ENCODE peak calls at places on chromosomes 7 and 10, in eight cellular contexts. One of them, this sample, is unnamed.
A peak's percentile ranks its signal among the peaks of the same experiment; 100 is the strongest.

GRCh38 chr7:38311329-38311937 is 38.0 kb upstream of the TARP start:
- DNase-seq in A549: peak; percentile 54
- DNase-seq in left ventricle myocardium inferior: peak; percentile 36
- DNase-seq in sigmoid colon: no peak
- DNase-seq in tibial nerve: no peak
- DNase-seq in fibroblast of villous mesenchyme: no peak
- DNase-seq in brain microvascular endothelial cell: no peak
- DNase-seq in CD4-positive, alpha-beta memory T cell: no peak
- DNase-seq in this sample: no peak

GRCh38 chr10:30587522-30588031 is 42.0 kb downstream of the LYZL2 start:
- DNase-seq in sigmoid colon: peak; percentile 69
- DNase-seq in tibial nerve: peak; percentile 14
- DNase-seq in A549: no peak
- DNase-seq in CD4-positive, alpha-beta memory T cell: no peak
- DNase-seq in left ventricle myocardium inferior: peak; percentile 31
- DNase-seq in brain microvascular endothelial cell: no peak
- DNase-seq in fibroblast of villous mesenchyme: no peak
- DNase-seq in this sample: no peak

GRCh38 chr10:29064665-29065064 is 224.2 kb upstream of the LYZL1 start:
- DNase-seq in brain microvascular endothelial cell: no peak
- DNase-seq in A549: no peak
- DNase-seq in CD4-positive, alpha-beta memory T cell: no peak
- DNase-seq in left ventricle myocardium inferior: no peak
- DNase-seq in sigmoid colon: no peak
- DNase-seq in fibroblast of villous mesenchyme: peak; percentile 6
- DNase-seq in tibial nerve: no peak
- DNase-seq in this sample: no peak

GRCh38 chr10:131080571-131080970 is 230.9 kb downstream of the TCERG1L start:
- DNase-seq in A549: no peak
- DNase-seq in brain microvascular endothelial cell: no peak
- DNase-seq in CD4-positive, alpha-beta memory T cell: no peak
- DNase-seq in sigmoid colon: no peak
- DNase-seq in fibroblast of villous mesenchyme: no peak
- DNase-seq in tibial nerve: no peak
- DNase-seq in left ventricle myocardium inferior: no peak
- DNase-seq in this sample: no peak

GRCh38 chr10:16913266-16913665 is 96.0 kb upstream of the RSU1 start:
- DNase-seq in tibial nerve: no peak
- DNase-seq in sigmoid colon: no peak
- DNase-seq in A549: no peak
- DNase-seq in left ventricle myocardium inferior: no peak
- DNase-seq in brain microvascular endothelial cell: no peak
- DNase-seq in CD4-positive, alpha-beta memory T cell: no peak
- DNase-seq in fibroblast of villous mesenchyme: no peak
- DNase-seq in this sample: no peak

GRCh38 chr10:103333934-103334520 is 16.9 kb downstream of the PCGF6 start:
- DNase-seq in tibial nerve: no peak
- DNase-seq in A549: peak; percentile 34
- DNase-seq in brain microvascular endothelial cell: no peak
- DNase-seq in left ventricle myocardium inferior: no peak
- DNase-seq in sigmoid colon: no peak
- DNase-seq in fibroblast of villous mesenchyme: peak; percentile 30
- DNase-seq in CD4-positive, alpha-beta memory T cell: no peak
- DNase-seq in this sample: no peak

GRCh38 chr7:87926581-87927461 is 7.2 kb upstream of the ADAM22 start:
- DNase-seq in left ventricle myocardium inferior: no peak
- DNase-seq in CD4-positive, alpha-beta memory T cell: no peak
- DNase-seq in A549: no peak
- DNase-seq in sigmoid colon: no peak
- DNase-seq in fibroblast of villous mesenchyme: peak; percentile 38
- DNase-seq in brain microvascular endothelial cell: peak; percentile 74
- DNase-seq in tibial nerve: no peak
- DNase-seq in this sample: no peak

GRCh38 chr7:36692444-36692843 is 31.9 kb downstream of the AOAH start:
- DNase-seq in left ventricle myocardium inferior: no peak
- DNase-seq in sigmoid colon: no peak
- DNase-seq in brain microvascular endothelial cell: no peak
- DNase-seq in tibial nerve: no peak
- DNase-seq in fibroblast of villous mesenchyme: no peak
- DNase-seq in A549: no peak
- DNase-seq in CD4-positive, alpha-beta memory T cell: no peak
- DNase-seq in this sample: no peak

GRCh38 chr10:93752761-93753160 is 5.0 kb upstream of the LGI1 start:
- DNase-seq in A549: peak; percentile 45
- DNase-seq in tibial nerve: no peak
- DNase-seq in CD4-positive, alpha-beta memory T cell: no peak
- DNase-seq in sigmoid colon: no peak
- DNase-seq in brain microvascular endothelial cell: peak; percentile 66
- DNase-seq in left ventricle myocardium inferior: no peak
- DNase-seq in fibroblast of villous mesenchyme: peak; percentile 58
- DNase-seq in this sample: no peak

GRCh38 chr10:92714872-92715271 is 25.1 kb downstream of the HHEX start:
- DNase-seq in left ventricle myocardium inferior: no peak
- DNase-seq in CD4-positive, alpha-beta memory T cell: no peak
- DNase-seq in tibial nerve: no peak
- DNase-seq in A549: no peak
- DNase-seq in fibroblast of villous mesenchyme: no peak
- DNase-seq in sigmoid colon: no peak
- DNase-seq in brain microvascular endothelial cell: no peak
- DNase-seq in this sample: no peak

GRCh38 chr7:16026253-16027020 is 340.0 kb upstream of the MEOX2 start:
- DNase-seq in left ventricle myocardium inferior: peak; percentile 31
- DNase-seq in fibroblast of villous mesenchyme: peak; percentile 5
- DNase-seq in A549: no peak
- DNase-seq in CD4-positive, alpha-beta memory T cell: no peak
- DNase-seq in sigmoid colon: peak; percentile 70
- DNase-seq in tibial nerve: peak; percentile 22
- DNase-seq in brain microvascular endothelial cell: peak; percentile 64
- DNase-seq in this sample: no peak

GRCh38 chr7:20408467-20408826 is 77.7 kb downstream of the ITGB8 start:
- DNase-seq in fibroblast of villous mesenchyme: peak; percentile 42
- DNase-seq in sigmoid colon: no peak
- DNase-seq in tibial nerve: no peak
- DNase-seq in left ventricle myocardium inferior: peak; percentile 22
- DNase-seq in brain microvascular endothelial cell: no peak
- DNase-seq in A549: no peak
- DNase-seq in CD4-positive, alpha-beta memory T cell: no peak
- DNase-seq in this sample: no peak

GRCh38 chr10:118971187-118971586 is 58.3 kb upstream of the NANOS1 start:
- DNase-seq in fibroblast of villous mesenchyme: peak; percentile 23
- DNase-seq in sigmoid colon: no peak
- DNase-seq in tibial nerve: no peak
- DNase-seq in left ventricle myocardium inferior: no peak
- DNase-seq in A549: no peak
- DNase-seq in brain microvascular endothelial cell: no peak
- DNase-seq in CD4-positive, alpha-beta memory T cell: no peak
- DNase-seq in this sample: no peak

DNA sequence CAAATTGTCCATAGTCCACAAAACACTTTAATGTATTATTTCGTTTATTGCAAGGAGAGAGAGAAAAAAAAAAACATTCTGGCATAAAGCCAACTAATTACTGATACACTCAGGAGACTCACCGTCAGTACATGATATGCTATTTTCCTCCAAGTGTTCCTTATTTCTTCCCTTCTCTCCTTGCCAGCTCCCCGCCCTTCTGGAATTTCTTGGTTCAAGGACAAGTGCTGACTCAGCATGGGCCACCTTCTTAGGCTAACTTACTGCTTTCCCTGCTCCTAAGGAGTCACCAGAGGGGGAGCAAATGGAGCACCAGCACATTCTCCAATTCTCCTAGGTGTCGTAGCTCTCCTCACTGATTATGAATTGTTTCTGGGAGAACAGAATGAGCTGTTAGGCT is 133.8 kb upstream of the HDAC9 start:
- DNase-seq in A549: no peak
- DNase-seq in fibroblast of villous mesenchyme: no peak
- DNase-seq in tibial nerve: peak; percentile 52
- DNase-seq in left ventricle myocardium inferior: no peak
- DNase-seq in brain microvascular endothelial cell: no peak
- DNase-seq in sigmoid colon: no peak
- DNase-seq in CD4-positive, alpha-beta memory T cell: no peak
- DNase-seq in this sample: peak; percentile 30
- H3K4me3 ChIP-seq in A549: no peak overlapping the region
- H3K4me3 ChIP-seq in fibroblast of villous mesenchyme: no peak overlapping the region
- H3K4me3 ChIP-seq in tibial nerve: no peak overlapping the region
- H3K4me3 ChIP-seq in left ventricle myocardium inferior: no peak overlapping the region
- H3K4me3 ChIP-seq in brain microvascular endothelial cell: no peak overlapping the region
- H3K4me3 ChIP-seq in sigmoid colon: no peak overlapping the region
- H3K4me3 ChIP-seq in CD4-positive, alpha-beta memory T cell: no peak overlapping the region
- H3K4me3 ChIP-seq in this sample: no peak overlapping the region

DNA sequence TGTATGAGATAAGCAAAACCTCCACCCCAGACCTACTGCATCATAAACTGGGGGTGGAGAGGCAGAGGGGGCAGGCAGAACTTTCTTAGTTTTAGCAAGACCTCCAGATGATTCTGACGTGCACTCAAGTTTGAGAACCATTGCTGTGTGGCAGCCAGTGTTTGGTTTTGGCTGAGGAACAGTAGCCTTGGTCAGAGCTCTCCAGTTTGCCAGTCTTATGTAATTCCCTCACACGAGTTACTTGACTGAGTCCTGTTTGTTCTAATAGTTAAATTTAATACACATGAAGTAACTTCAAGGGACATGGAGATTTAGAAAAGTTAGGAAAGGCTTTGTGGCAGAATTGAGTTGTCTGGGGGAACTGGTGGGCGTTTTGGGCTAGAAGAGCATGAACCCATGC is 38.5 kb downstream of the GARS1 start:
- DNase-seq in sigmoid colon: no peak
- DNase-seq in CD4-positive, alpha-beta memory T cell: no peak
- DNase-seq in left ventricle myocardium inferior: no peak
- DNase-seq in A549: no peak
- DNase-seq in fibroblast of villous mesenchyme: no peak
- DNase-seq in brain microvascular endothelial cell: no peak
- DNase-seq in tibial nerve: no peak
- DNase-seq in this sample: no peak
- H3K4me3 ChIP-seq in sigmoid colon: no peak overlapping the region
- H3K4me3 ChIP-seq in CD4-positive, alpha-beta memory T cell: no peak overlapping the region
- H3K4me3 ChIP-seq in left ventricle myocardium inferior: no peak overlapping the region
- H3K4me3 ChIP-seq in A549: no peak overlapping the region
- H3K4me3 ChIP-seq in fibroblast of villous mesenchyme: no peak overlapping the region
- H3K4me3 ChIP-seq in brain microvascular endothelial cell: no peak overlapping the region
- H3K4me3 ChIP-seq in tibial nerve: no peak overlapping the region
- H3K4me3 ChIP-seq in this sample: no peak overlapping the region

DNA sequence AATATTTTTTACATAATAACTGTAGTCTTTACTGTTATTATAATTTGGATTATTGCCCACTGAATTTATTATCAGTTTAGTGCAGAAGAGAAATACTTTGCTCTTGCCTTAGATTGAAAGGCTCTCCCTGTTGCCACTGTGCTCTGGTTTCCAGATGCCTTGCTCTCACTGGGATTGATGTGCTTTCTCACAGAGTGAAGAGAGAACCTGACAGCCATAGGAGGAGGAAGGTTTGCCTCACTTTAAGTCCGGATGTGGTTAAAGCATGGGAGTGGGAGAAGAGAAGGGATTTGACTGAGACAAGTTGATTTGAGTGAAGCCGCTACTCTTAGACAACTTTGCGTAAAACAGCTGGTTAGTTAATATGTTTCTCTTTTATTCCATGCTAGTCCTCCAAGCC is 68.2 kb upstream of the RPA3 start:
- DNase-seq in brain microvascular endothelial cell: no peak
- DNase-seq in fibroblast of villous mesenchyme: peak; percentile 68
- DNase-seq in left ventricle myocardium inferior: no peak
- DNase-seq in A549: no peak
- DNase-seq in CD4-positive, alpha-beta memory T cell: no peak
- DNase-seq in tibial nerve: no peak
- DNase-seq in sigmoid colon: no peak
- DNase-seq in this sample: no peak
- H3K4me3 ChIP-seq in brain microvascular endothelial cell: no peak overlapping the region
- H3K4me3 ChIP-seq in fibroblast of villous mesenchyme: no peak overlapping the region
- H3K4me3 ChIP-seq in left ventricle myocardium inferior: no peak overlapping the region
- H3K4me3 ChIP-seq in A549: no peak overlapping the region
- H3K4me3 ChIP-seq in CD4-positive, alpha-beta memory T cell: no peak overlapping the region
- H3K4me3 ChIP-seq in tibial nerve: no peak overlapping the region
- H3K4me3 ChIP-seq in sigmoid colon: no peak overlapping the region
- H3K4me3 ChIP-seq in this sample: no peak overlapping the region

DNA sequence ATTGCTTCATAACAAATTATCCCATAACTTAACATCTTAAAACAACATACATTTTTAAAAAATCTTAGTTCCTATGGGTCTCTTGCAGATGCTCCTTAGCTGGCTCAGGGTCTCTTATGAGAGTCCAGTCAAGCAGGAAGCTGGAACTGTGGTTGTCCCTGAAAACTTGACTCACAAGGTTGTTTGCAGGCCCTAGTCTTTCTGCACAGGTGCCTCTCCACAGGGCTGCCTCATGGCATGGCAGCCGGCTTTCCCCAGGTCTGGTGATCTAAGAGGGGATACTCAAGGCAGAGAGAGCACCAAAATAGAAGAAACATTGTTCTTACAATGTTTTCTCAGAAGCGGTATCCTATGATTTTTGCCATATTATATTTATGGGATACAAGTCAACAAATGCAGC is 127.1 kb downstream of the CDK14 start:
- DNase-seq in fibroblast of villous mesenchyme: no peak
- DNase-seq in brain microvascular endothelial cell: no peak
- DNase-seq in left ventricle myocardium inferior: no peak
- DNase-seq in sigmoid colon: no peak
- DNase-seq in A549: no peak
- DNase-seq in CD4-positive, alpha-beta memory T cell: no peak
- DNase-seq in tibial nerve: no peak
- DNase-seq in this sample: no peak
- H3K4me3 ChIP-seq in fibroblast of villous mesenchyme: no peak overlapping the region
- H3K4me3 ChIP-seq in brain microvascular endothelial cell: no peak overlapping the region
- H3K4me3 ChIP-seq in left ventricle myocardium inferior: no peak overlapping the region
- H3K4me3 ChIP-seq in sigmoid colon: no peak overlapping the region
- H3K4me3 ChIP-seq in A549: no peak overlapping the region
- H3K4me3 ChIP-seq in CD4-positive, alpha-beta memory T cell: no peak overlapping the region
- H3K4me3 ChIP-seq in tibial nerve: no peak overlapping the region
- H3K4me3 ChIP-seq in this sample: no peak overlapping the region

GRCh38 chr10:114543456-114543855 is 114.6 kb downstream of the ABLIM1 start:
- DNase-seq in brain microvascular endothelial cell: no peak
- DNase-seq in fibroblast of villous mesenchyme: no peak
- DNase-seq in CD4-positive, alpha-beta memory T cell: no peak
- DNase-seq in sigmoid colon: no peak
- DNase-seq in tibial nerve: no peak
- DNase-seq in A549: no peak
- DNase-seq in left ventricle myocardium inferior: no peak
- DNase-seq in this sample: no peak
- H3K4me3 ChIP-seq in brain microvascular endothelial cell: no peak overlapping the region
- H3K4me3 ChIP-seq in fibroblast of villous mesenchyme: no peak overlapping the region
- H3K4me3 ChIP-seq in CD4-positive, alpha-beta memory T cell: peak overlapping the region; percentile 50
- H3K4me3 ChIP-seq in sigmoid colon: no peak overlapping the region
- H3K4me3 ChIP-seq in tibial nerve: no peak overlapping the region
- H3K4me3 ChIP-seq in A549: no peak overlapping the region
- H3K4me3 ChIP-seq in left ventricle myocardium inferior: no peak overlapping the region
- H3K4me3 ChIP-seq in this sample: no peak overlapping the region

DNA sequence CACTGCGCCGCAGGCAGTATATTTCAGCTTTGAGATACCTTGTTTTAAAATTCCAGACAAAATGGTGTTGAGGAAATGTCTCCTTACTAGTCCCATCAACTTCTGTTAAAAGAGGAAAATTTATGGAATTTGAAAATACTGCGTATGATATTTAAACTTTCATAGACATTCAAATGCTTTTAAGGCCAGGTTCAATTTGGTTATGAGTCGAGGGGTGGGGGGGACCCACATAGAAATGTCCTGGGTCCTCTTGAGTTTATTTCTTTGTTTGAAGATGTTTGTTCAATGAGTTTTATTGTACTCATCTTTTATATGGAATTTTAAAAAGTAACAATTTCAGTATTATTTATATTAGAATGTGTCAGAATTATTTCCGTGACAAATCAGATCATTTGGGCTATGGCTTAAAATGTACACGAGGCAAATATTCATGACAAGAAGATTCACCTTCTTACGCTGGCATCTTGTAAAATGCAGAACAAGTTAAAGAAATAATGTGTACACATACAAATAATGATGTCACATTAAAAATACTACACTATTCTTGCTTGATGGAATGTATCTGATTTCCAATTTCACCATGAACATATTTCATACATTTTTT is 1.3 kb downstream of the IKZF1 start:
- DNase-seq in brain microvascular endothelial cell: no peak
- DNase-seq in tibial nerve: no peak
- DNase-seq in CD4-positive, alpha-beta memory T cell: no peak
- DNase-seq in left ventricle myocardium inferior: no peak
- DNase-seq in A549: no peak
- DNase-seq in sigmoid colon: no peak
- DNase-seq in fibroblast of villous mesenchyme: no peak
- DNase-seq in this sample: no peak
- H3K4me3 ChIP-seq in brain microvascular endothelial cell: no peak overlapping the region
- H3K4me3 ChIP-seq in tibial nerve: no peak overlapping the region
- H3K4me3 ChIP-seq in CD4-positive, alpha-beta memory T cell: peak overlapping the region; percentile 86
- H3K4me3 ChIP-seq in left ventricle myocardium inferior: peak overlapping the region; percentile 60
- H3K4me3 ChIP-seq in A549: no peak overlapping the region
- H3K4me3 ChIP-seq in sigmoid colon: peak overlapping the region; percentile 9
- H3K4me3 ChIP-seq in fibroblast of villous mesenchyme: no peak overlapping the region
- H3K4me3 ChIP-seq in this sample: no peak overlapping the region